ENCODE peak calls at places on chromosomes 2 and 18, in four cellular contexts. P is AG08396; O is posterior vena cava; D is stimulated activated naive CD4-positive, alpha-beta T cell. T is an unnamed sample.

GRCh38 chr2:241609859-241610793 is 26.8 kb downstream of the THAP4 start:
- DNase-seq in P (peak), O (peak), D (peak), T (peak)

GRCh38 chr2:67260348-67261277 is 136.5 kb upstream of the ETAA1 start:
- DNase-seq in P (peak), O (peak), D (no peak), T (no peak)

GRCh38 chr2:109239720-109240119 is 110.7 kb downstream of the SH3RF3 start:
- DNase-seq in P (no peak), O (no peak), D (no peak), T (no peak)

GRCh38 chr2:230660294-230661060 is 52.2 kb upstream of the CAB39 start:
- DNase-seq in P (no peak), O (no peak), D (peak), T (peak)

GRCh38 chr2:6949009-6949351 is 31.8 kb downstream of the RNF144A start:
- DNase-seq in P (no peak), O (no peak), D (no peak), T (no peak)

GRCh38 chr2:74571058-74571457 is 16.5 kb downstream of the DOK1 start:
- DNase-seq in P (no peak), O (no peak), D (no peak), T (no peak)

GRCh38 chr18:24138281-24138883 is 480 bp upstream of the CABYR start:
- DNase-seq in P (no peak), O (no peak), D (no peak), T (no peak)

GRCh38 chr2:188966079-188966571 is 8.0 kb upstream of the COL3A1 start:
- DNase-seq in P (no peak), O (no peak), D (no peak), T (no peak)